ENCODE peak calls at places on chromosomes 13 and 19, in four cellular contexts. Y, O, R and U are unnamed samples.

GRCh38 chr13:18947376-18947977 is 234.1 kb downstream of the TUBA3C start:
- DNase-seq in Y (no peak), O (peak; percentile 37), R (no peak), U (no peak)

GRCh38 chr19:55597493-55597892 is 1.8 kb downstream of the FIZ1 start:
- DNase-seq in Y (no peak), O (peak; percentile 78), R (no peak), U (no peak)

GRCh38 chr19:1063030-1063908 is 3.7 kb upstream of the ARHGAP45 start:
- DNase-seq in Y (peak; percentile 77), O (no peak), R (peak; percentile 67), U (no peak)

GRCh38 chr19:41699231-41699967 is 9.0 kb upstream of the CEACAM5 start:
- DNase-seq in Y (peak; percentile 23), O (peak; percentile 47), R (no peak), U (no peak)

GRCh38 chr13:114099191-114099590 is 33.2 kb downstream of the RASA3 start:
- DNase-seq in Y (peak; percentile 92), O (peak; percentile 95), R (no peak), U (no peak)

GRCh38 chr13:44879452-44880058 is 109.7 kb downstream of the NUFIP1 start:
- DNase-seq in Y (peak; percentile 58), O (no peak), R (no peak), U (no peak)

GRCh38 chr19:40662925-40663711 is 27.3 kb downstream of the NUMBL start:
- DNase-seq in Y (peak; percentile 97), O (peak; percentile 98), R (peak; percentile 95), U (peak; percentile 50)

GRCh38 chr19:38274734-38275133 is 10.4 kb downstream of the SPINT2 start:
- DNase-seq in Y (no peak), O (no peak), R (no peak), U (peak; percentile 77)

GRCh38 chr19:20422616-20423205 is 142.9 kb downstream of the ZNF737 start:
- DNase-seq in Y (peak; percentile 47), O (no peak), R (no peak), U (no peak)

GRCh38 chr19:17721821-17722220 is 2.5 kb downstream of the MAP1S start:
- DNase-seq in Y (no peak), O (no peak), R (no peak), U (no peak)

GRCh38 chr13:43232866-43233265 is 209.5 kb downstream of the DNAJC15 start:
- DNase-seq in Y (no peak), O (no peak), R (no peak), U (no peak)

GRCh38 chr19:10113592-10113963 is 2.1 kb downstream of the P2RY11 start:
- DNase-seq in Y (no peak), O (peak; percentile 73), R (no peak), U (no peak)

GRCh38 chr13:50425772-50426171 is 410.5 kb downstream of the KCNRG start:
- DNase-seq in Y (no peak), O (no peak), R (no peak), U (no peak)

GRCh38 chr13:76991432-76991795 is 467 bp upstream of the CLN5 start:
- DNase-seq in Y (no peak), O (no peak), R (no peak), U (no peak)

GRCh38 chr13:111210488-111210887 is 95.4 kb downstream of the ARHGEF7 start:
- DNase-seq in Y (no peak), O (peak; percentile 80), R (no peak), U (peak; percentile 32)

GRCh38 chr13:79353698-79354097 is 52.4 kb downstream of the RBM26 start:
- DNase-seq in Y (no peak), O (no peak), R (no peak), U (no peak)

GRCh38 chr19:18310118-18310909 is 12.6 kb downstream of the LSM4 start:
- DNase-seq in Y (no peak), O (no peak), R (no peak), U (no peak)

GRCh38 chr13:110506859-110507566 is 54.5 kb downstream of the RAB20 start:
- DNase-seq in Y (no peak), O (peak; percentile 90), R (no peak), U (no peak)

GRCh38 chr13:110652231-110652730 is 36.9 kb downstream of the NAXD start:
- DNase-seq in Y (peak; percentile 40), O (peak; percentile 43), R (no peak), U (no peak)

GRCh38 chr13:24698686-24699085 is 18.5 kb downstream of the ATP12A start:
- DNase-seq in Y (no peak), O (no peak), R (no peak), U (no peak)

GRCh38 chr13:85528578-85529215 is 270.5 kb downstream of the SLITRK6 start:
- DNase-seq in Y (no peak), O (no peak), R (no peak), U (no peak)

GRCh38 chr13:21849323-21849722 is 178.4 kb downstream of the FGF9 start:
- DNase-seq in Y (peak; percentile 52), O (no peak), R (no peak), U (no peak)

GRCh38 chr13:68261105-68261504 is 1031.0 kb upstream of the PCDH9 start:
- DNase-seq in Y (peak; percentile 74), O (no peak), R (no peak), U (no peak)

GRCh38 chr19:45814851-45815481 is at the start of gene RSPH6A:
- DNase-seq in Y (peak; percentile 82), O (no peak), R (no peak), U (no peak)

GRCh38 chr19:29267701-29268100 is 54.8 kb upstream of the UQCRFS1 start:
- DNase-seq in Y (no peak), O (no peak), R (no peak), U (no peak)

GRCh38 chr13:53100394-53101063 is 71.9 kb downstream of the OLFM4 start:
- DNase-seq in Y (no peak), O (no peak), R (no peak), U (no peak)

GRCh38 chr19:41352609-41353465 is 885 bp downstream of the TGFB1 start:
- DNase-seq in Y (peak; percentile 89), O (peak; percentile 89), R (peak; percentile 68), U (peak; percentile 20)

GRCh38 chr19:22530042-22530441 is 104.1 kb upstream of the ZNF492 start:
- DNase-seq in Y (no peak), O (no peak), R (no peak), U (no peak)

GRCh38 chr13:45501175-45501526 is 36.4 kb downstream of the COG3 start:
- DNase-seq in Y (no peak), O (no peak), R (no peak), U (no peak)

GRCh38 chr19:12974301-12975220 is 5.2 kb downstream of the DAND5 start:
- DNase-seq in Y (no peak), O (no peak), R (no peak), U (no peak)

GRCh38 chr13:74687452-74688180 is 553.4 kb upstream of the KLF12 start:
- DNase-seq in Y (no peak), O (no peak), R (no peak), U (no peak)

GRCh38 chr13:110424596-110425443 is 117.7 kb downstream of the COL4A2 start:
- DNase-seq in Y (no peak), O (no peak), R (no peak), U (no peak)

GRCh38 chr13:29937836-29938235 is 87.4 kb upstream of the UBL3 start:
- DNase-seq in Y (no peak), O (no peak), R (no peak), U (no peak)

GRCh38 chr13:21573920-21574712 is 29.9 kb downstream of the MICU2 start:
- DNase-seq in Y (no peak), O (no peak), R (no peak), U (no peak)

GRCh38 chr13:96672016-96672415 is 322.3 kb downstream of the OXGR1 start:
- DNase-seq in Y (no peak), O (no peak), R (no peak), U (no peak)

GRCh38 chr13:46057251-46058015 is 4.9 kb upstream of the ZC3H13 start:
- DNase-seq in Y (no peak), O (no peak), R (no peak), U (no peak)

GRCh38 chr13:75770164-75771145 is 134.3 kb downstream of the LMO7 start:
- DNase-seq in Y (no peak), O (no peak), R (no peak), U (no peak)

GRCh38 chr13:44578064-44578394 is 1.9 kb upstream of the TSC22D1 start:
- DNase-seq in Y (no peak), O (no peak), R (no peak), U (no peak)

GRCh38 chr13:100875392-100876043 is 200.9 kb upstream of the TMTC4 start:
- DNase-seq in Y (no peak), O (no peak), R (no peak), U (no peak)
- H3K27ac ChIP-seq in Y (no peak overlapping the region), O (no peak overlapping the region), R (no peak overlapping the region), U (no peak overlapping the region)

DNA sequence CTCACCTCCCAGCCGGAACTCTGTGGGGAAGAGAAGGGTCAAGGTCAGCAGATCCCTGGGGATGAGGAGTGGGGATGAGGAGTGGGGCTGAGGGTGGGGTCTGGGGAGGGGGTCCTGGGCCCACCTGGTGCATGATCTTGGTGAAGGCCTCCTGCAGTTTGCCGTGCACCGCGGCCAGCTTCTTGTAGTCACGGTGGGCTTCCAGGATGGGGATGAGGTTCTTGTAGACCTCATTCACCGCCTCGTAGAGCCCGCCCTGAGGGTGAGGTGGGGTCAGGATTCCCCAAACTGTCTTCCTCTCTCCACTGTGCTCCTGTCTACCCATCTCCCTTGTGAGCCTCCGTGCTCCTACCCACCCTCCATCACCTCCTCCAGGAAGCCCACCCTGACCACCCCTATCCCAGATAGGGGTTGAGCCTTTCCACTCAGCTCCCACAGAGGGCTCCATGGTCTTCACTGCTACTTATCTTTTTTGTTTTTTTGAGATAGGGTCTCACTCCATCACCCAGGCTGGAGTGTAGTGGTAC is 6.8 kb upstream of the KANK2 start:
- DNase-seq in Y (no peak), O (no peak), R (no peak), U (no peak)
- H3K27ac ChIP-seq in Y (no peak overlapping the region), O (peak overlapping the region; percentile 29), R (no peak overlapping the region), U (no peak overlapping the region)

GRCh38 chr13:20436505-20436904 is 89.2 kb downstream of the CRYL1 start:
- DNase-seq in Y (no peak), O (no peak), R (no peak), U (peak; percentile 14)
- H3K27ac ChIP-seq in Y (no peak overlapping the region), O (no peak overlapping the region), R (no peak overlapping the region), U (peak overlapping the region; percentile 68)

DNA sequence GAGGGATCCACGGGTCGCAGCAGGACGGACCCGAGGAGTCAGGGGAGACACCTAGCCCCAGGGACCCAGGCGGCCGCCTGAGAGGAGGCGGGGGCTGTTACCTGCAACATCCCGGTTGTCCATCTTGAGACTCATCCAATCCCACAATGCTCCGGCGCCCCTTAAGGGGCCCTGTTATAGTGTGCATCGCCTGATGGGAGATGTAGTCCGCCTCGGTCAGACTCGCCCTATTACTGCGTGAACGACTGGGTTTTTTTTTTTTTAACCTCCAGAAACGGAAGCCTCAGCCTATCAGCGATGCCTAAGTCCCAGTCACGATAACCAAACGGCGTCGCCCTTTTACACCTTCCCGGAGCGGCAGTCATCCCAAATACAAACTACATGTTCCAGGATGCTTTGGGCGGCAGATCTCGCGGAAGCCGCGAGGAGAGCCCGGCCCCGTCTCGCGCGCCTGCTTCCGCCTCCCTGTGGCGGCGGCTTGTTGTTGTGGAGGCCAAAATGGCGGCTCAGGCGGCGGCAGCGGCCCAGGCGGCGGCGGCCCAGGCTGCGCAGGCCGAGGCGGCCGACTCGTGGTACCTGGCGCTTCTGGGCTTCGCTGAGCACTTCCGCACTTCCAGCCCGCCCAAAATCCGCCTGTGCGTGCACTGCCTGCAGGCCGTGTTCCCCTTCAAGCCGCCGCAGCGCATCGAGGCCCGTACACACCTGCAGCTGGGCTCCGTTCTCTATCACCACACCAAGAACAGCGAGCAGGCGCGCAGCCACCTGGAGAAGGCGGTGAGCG is at the start of the genes MAU2 and SUGP1:
- DNase-seq in Y (peak; percentile 96), O (peak; percentile 95), R (peak; percentile 83), U (peak; percentile 64)
- H3K27ac ChIP-seq in Y (peak within 1 kb of the TSS; percentile 97), O (peak within 1 kb of the TSS; percentile 73), R (peak within 1 kb of the TSS; percentile 92), U (peak within 1 kb of the TSS; percentile 93)